ENCODE peak calls at places on chromosomes 6 and 20, in eight cellular contexts. One of them, this sample, is unnamed.
A peak's percentile ranks its signal among the peaks of the same experiment; 100 is the strongest.

GRCh38 chr6:128725271-128726233 is 157.4 kb upstream of the LAMA2 start:
- DNase-seq in CD8-positive, alpha-beta T cell: no peak
- DNase-seq in nephron progenitor cell: peak; percentile 49
- DNase-seq in GM10248: peak; percentile 8
- DNase-seq in B cell: peak; percentile 7
- DNase-seq in progenitor cell of endocrine pancreas: peak; percentile 11
- DNase-seq in activated B cell treated with CpG ODN at 0.5 μM for 24 hours: no peak
- DNase-seq in suprapubic skin: no peak
- DNase-seq in this sample: peak; percentile 48

GRCh38 chr20:60680554-60680953 is 571.5 kb upstream of the CDH4 start:
- DNase-seq in nephron progenitor cell: no peak
- DNase-seq in B cell: no peak
- DNase-seq in progenitor cell of endocrine pancreas: no peak
- DNase-seq in activated B cell treated with CpG ODN at 0.5 μM for 24 hours: no peak
- DNase-seq in GM10248: no peak
- DNase-seq in suprapubic skin: no peak
- DNase-seq in CD8-positive, alpha-beta T cell: no peak
- DNase-seq in this sample: no peak

GRCh38 chr20:41889125-41889870 is 271.1 kb upstream of the CHD6 start:
- DNase-seq in nephron progenitor cell: no peak
- DNase-seq in suprapubic skin: no peak
- DNase-seq in progenitor cell of endocrine pancreas: no peak
- DNase-seq in GM10248: no peak
- DNase-seq in activated B cell treated with CpG ODN at 0.5 μM for 24 hours: no peak
- DNase-seq in CD8-positive, alpha-beta T cell: no peak
- DNase-seq in B cell: no peak
- DNase-seq in this sample: no peak

GRCh38 chr6:12101653-12102312 is 89.7 kb downstream of the HIVEP1 start:
- DNase-seq in progenitor cell of endocrine pancreas: no peak
- DNase-seq in GM10248: no peak
- DNase-seq in suprapubic skin: no peak
- DNase-seq in CD8-positive, alpha-beta T cell: no peak
- DNase-seq in activated B cell treated with CpG ODN at 0.5 μM for 24 hours: no peak
- DNase-seq in B cell: no peak
- DNase-seq in nephron progenitor cell: no peak
- DNase-seq in this sample: no peak

GRCh38 chr6:100678027-100678426 is 203.1 kb downstream of the ASCC3 start:
- DNase-seq in CD8-positive, alpha-beta T cell: no peak
- DNase-seq in nephron progenitor cell: no peak
- DNase-seq in B cell: no peak
- DNase-seq in GM10248: no peak
- DNase-seq in suprapubic skin: no peak
- DNase-seq in progenitor cell of endocrine pancreas: no peak
- DNase-seq in activated B cell treated with CpG ODN at 0.5 μM for 24 hours: no peak
- DNase-seq in this sample: no peak

GRCh38 chr20:25369529-25369928 is 21.1 kb downstream of the ABHD12 start:
- DNase-seq in CD8-positive, alpha-beta T cell: no peak
- DNase-seq in GM10248: no peak
- DNase-seq in suprapubic skin: no peak
- DNase-seq in B cell: no peak
- DNase-seq in activated B cell treated with CpG ODN at 0.5 μM for 24 hours: no peak
- DNase-seq in progenitor cell of endocrine pancreas: no peak
- DNase-seq in nephron progenitor cell: no peak
- DNase-seq in this sample: no peak

GRCh38 chr6:5142131-5142530 is 57.0 kb downstream of the PPP1R3G start:
- DNase-seq in CD8-positive, alpha-beta T cell: no peak
- DNase-seq in nephron progenitor cell: no peak
- DNase-seq in GM10248: no peak
- DNase-seq in suprapubic skin: no peak
- DNase-seq in progenitor cell of endocrine pancreas: no peak
- DNase-seq in activated B cell treated with CpG ODN at 0.5 μM for 24 hours: no peak
- DNase-seq in B cell: no peak
- DNase-seq in this sample: no peak

GRCh38 chr20:48331518-48332286 is 496.1 kb downstream of the PREX1 start:
- DNase-seq in GM10248: no peak
- DNase-seq in B cell: no peak
- DNase-seq in CD8-positive, alpha-beta T cell: no peak
- DNase-seq in activated B cell treated with CpG ODN at 0.5 μM for 24 hours: no peak
- DNase-seq in nephron progenitor cell: no peak
- DNase-seq in suprapubic skin: no peak
- DNase-seq in progenitor cell of endocrine pancreas: no peak
- DNase-seq in this sample: no peak

GRCh38 chr20:35226775-35227681 is 538 bp downstream of the MMP24 start:
- DNase-seq in CD8-positive, alpha-beta T cell: peak; percentile 42
- DNase-seq in GM10248: peak; percentile 41
- DNase-seq in nephron progenitor cell: peak; percentile 93
- DNase-seq in progenitor cell of endocrine pancreas: peak; percentile 74
- DNase-seq in B cell: peak; percentile 53
- DNase-seq in suprapubic skin: no peak
- DNase-seq in activated B cell treated with CpG ODN at 0.5 μM for 24 hours: peak; percentile 36
- DNase-seq in this sample: no peak

GRCh38 chr6:85390775-85391174 is 59.1 kb upstream of the NT5E start:
- DNase-seq in progenitor cell of endocrine pancreas: no peak
- DNase-seq in CD8-positive, alpha-beta T cell: no peak
- DNase-seq in nephron progenitor cell: no peak
- DNase-seq in GM10248: no peak
- DNase-seq in suprapubic skin: no peak
- DNase-seq in B cell: no peak
- DNase-seq in activated B cell treated with CpG ODN at 0.5 μM for 24 hours: no peak
- DNase-seq in this sample: peak; percentile 21

GRCh38 chr20:3174442-3175263 is 1.3 kb upstream of the LZTS3 start:
- DNase-seq in GM10248: no peak
- DNase-seq in suprapubic skin: no peak
- DNase-seq in nephron progenitor cell: no peak
- DNase-seq in B cell: no peak
- DNase-seq in CD8-positive, alpha-beta T cell: no peak
- DNase-seq in progenitor cell of endocrine pancreas: no peak
- DNase-seq in activated B cell treated with CpG ODN at 0.5 μM for 24 hours: no peak
- DNase-seq in this sample: no peak

GRCh38 chr6:138289739-138290138 is 71.4 kb upstream of the PBOV1 start:
- DNase-seq in activated B cell treated with CpG ODN at 0.5 μM for 24 hours: no peak
- DNase-seq in nephron progenitor cell: peak; percentile 25
- DNase-seq in CD8-positive, alpha-beta T cell: no peak
- DNase-seq in GM10248: no peak
- DNase-seq in B cell: peak; percentile 15
- DNase-seq in progenitor cell of endocrine pancreas: peak; percentile 41
- DNase-seq in suprapubic skin: no peak
- DNase-seq in this sample: no peak

GRCh38 chr6:138523347-138524210 is 24.3 kb upstream of the NHSL1 start:
- DNase-seq in activated B cell treated with CpG ODN at 0.5 μM for 24 hours: no peak
- DNase-seq in suprapubic skin: no peak
- DNase-seq in progenitor cell of endocrine pancreas: no peak
- DNase-seq in GM10248: no peak
- DNase-seq in nephron progenitor cell: no peak
- DNase-seq in B cell: no peak
- DNase-seq in CD8-positive, alpha-beta T cell: no peak
- DNase-seq in this sample: no peak

GRCh38 chr6:161266866-161267265 is 7.0 kb downstream of the AGPAT4 start:
- DNase-seq in progenitor cell of endocrine pancreas: no peak
- DNase-seq in activated B cell treated with CpG ODN at 0.5 μM for 24 hours: no peak
- DNase-seq in B cell: no peak
- DNase-seq in GM10248: no peak
- DNase-seq in suprapubic skin: no peak
- DNase-seq in nephron progenitor cell: no peak
- DNase-seq in CD8-positive, alpha-beta T cell: no peak
- DNase-seq in this sample: no peak

GRCh38 chr20:16695633-16696032 is 34.2 kb upstream of the SNRPB2 start:
- DNase-seq in GM10248: no peak
- DNase-seq in suprapubic skin: no peak
- DNase-seq in B cell: no peak
- DNase-seq in nephron progenitor cell: no peak
- DNase-seq in CD8-positive, alpha-beta T cell: no peak
- DNase-seq in progenitor cell of endocrine pancreas: no peak
- DNase-seq in activated B cell treated with CpG ODN at 0.5 μM for 24 hours: no peak
- DNase-seq in this sample: no peak

GRCh38 chr20:16699287-16699686 is 30.5 kb upstream of the SNRPB2 start:
- DNase-seq in nephron progenitor cell: no peak
- DNase-seq in B cell: no peak
- DNase-seq in activated B cell treated with CpG ODN at 0.5 μM for 24 hours: no peak
- DNase-seq in GM10248: no peak
- DNase-seq in CD8-positive, alpha-beta T cell: no peak
- DNase-seq in suprapubic skin: no peak
- DNase-seq in progenitor cell of endocrine pancreas: no peak
- DNase-seq in this sample: no peak

GRCh38 chr20:16703570-16703969 is 26.3 kb upstream of the SNRPB2 start:
- DNase-seq in progenitor cell of endocrine pancreas: no peak
- DNase-seq in nephron progenitor cell: no peak
- DNase-seq in CD8-positive, alpha-beta T cell: no peak
- DNase-seq in GM10248: no peak
- DNase-seq in suprapubic skin: no peak
- DNase-seq in activated B cell treated with CpG ODN at 0.5 μM for 24 hours: no peak
- DNase-seq in B cell: no peak
- DNase-seq in this sample: no peak

DNA sequence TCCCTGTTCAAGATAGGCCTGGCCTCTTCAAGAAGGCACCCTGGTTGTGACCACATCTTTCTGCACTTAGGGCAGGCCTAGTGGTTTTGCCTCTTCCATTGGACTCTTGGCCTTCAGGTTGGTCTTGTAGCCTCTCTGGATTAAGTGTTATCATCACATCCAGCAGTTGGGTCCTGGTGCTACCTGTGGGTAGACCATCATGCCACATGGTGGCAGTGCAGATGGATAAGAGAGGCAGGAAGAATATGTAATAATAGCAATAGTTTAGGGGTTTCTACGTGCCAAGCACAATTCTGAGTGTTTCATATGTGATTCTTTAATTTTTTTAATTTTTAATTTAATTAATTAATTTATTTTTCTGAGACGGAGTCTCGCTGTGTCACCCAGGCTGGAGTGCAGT is 28.5 kb upstream of the SNRPB2 start:
- DNase-seq in suprapubic skin: no peak
- DNase-seq in B cell: no peak
- DNase-seq in GM10248: peak; percentile 18
- DNase-seq in CD8-positive, alpha-beta T cell: peak; percentile 32
- DNase-seq in progenitor cell of endocrine pancreas: no peak
- DNase-seq in nephron progenitor cell: no peak
- DNase-seq in activated B cell treated with CpG ODN at 0.5 μM for 24 hours: no peak
- DNase-seq in this sample: no peak
- TF ChIP-seq CTCF in suprapubic skin: no peak
- TF ChIP-seq CTCF in B cell: no peak
- TF ChIP-seq CTCF in GM10248: peak; percentile 43
- TF ChIP-seq CTCF in CD8-positive, alpha-beta T cell: peak; percentile 54
- TF ChIP-seq CTCF in progenitor cell of endocrine pancreas: peak; percentile 34
- TF ChIP-seq CTCF in nephron progenitor cell: peak; percentile 24
- TF ChIP-seq CTCF in activated B cell treated with CpG ODN at 0.5 μM for 24 hours: no peak
- TF ChIP-seq CTCF in this sample: peak; percentile 21

GRCh38 chr6:79230149-79230548 is 4.3 kb downstream of the HMGN3 start:
- DNase-seq in GM10248: no peak
- DNase-seq in suprapubic skin: no peak
- DNase-seq in nephron progenitor cell: no peak
- DNase-seq in progenitor cell of endocrine pancreas: no peak
- DNase-seq in activated B cell treated with CpG ODN at 0.5 μM for 24 hours: no peak
- DNase-seq in CD8-positive, alpha-beta T cell: no peak
- DNase-seq in B cell: no peak
- DNase-seq in this sample: no peak

GRCh38 chr6:79232696-79233462 is 1.6 kb downstream of the HMGN3 start:
- DNase-seq in progenitor cell of endocrine pancreas: no peak
- DNase-seq in suprapubic skin: no peak
- DNase-seq in CD8-positive, alpha-beta T cell: no peak
- DNase-seq in activated B cell treated with CpG ODN at 0.5 μM for 24 hours: no peak
- DNase-seq in B cell: no peak
- DNase-seq in nephron progenitor cell: no peak
- DNase-seq in GM10248: no peak
- DNase-seq in this sample: no peak

GRCh38 chr6:79234150-79235022 is at the start of gene HMGN3:
- DNase-seq in CD8-positive, alpha-beta T cell: peak; percentile 93
- DNase-seq in B cell: peak; percentile 95
- DNase-seq in activated B cell treated with CpG ODN at 0.5 μM for 24 hours: peak; percentile 84
- DNase-seq in GM10248: peak; percentile 92
- DNase-seq in nephron progenitor cell: peak; percentile 89
- DNase-seq in suprapubic skin: peak; percentile 96
- DNase-seq in progenitor cell of endocrine pancreas: peak; percentile 88
- DNase-seq in this sample: peak; percentile 91

GRCh38 chr6:79231101-79231500 is 3.4 kb downstream of the HMGN3 start:
- DNase-seq in activated B cell treated with CpG ODN at 0.5 μM for 24 hours: no peak
- DNase-seq in GM10248: no peak
- DNase-seq in B cell: no peak
- DNase-seq in nephron progenitor cell: no peak
- DNase-seq in progenitor cell of endocrine pancreas: no peak
- DNase-seq in CD8-positive, alpha-beta T cell: no peak
- DNase-seq in suprapubic skin: no peak
- DNase-seq in this sample: no peak

GRCh38 chr6:79233611-79234149 is 802 bp downstream of the HMGN3 start:
- DNase-seq in GM10248: peak; percentile 85
- DNase-seq in activated B cell treated with CpG ODN at 0.5 μM for 24 hours: peak; percentile 63
- DNase-seq in suprapubic skin: peak; percentile 93
- DNase-seq in nephron progenitor cell: peak; percentile 84
- DNase-seq in progenitor cell of endocrine pancreas: peak; percentile 58
- DNase-seq in CD8-positive, alpha-beta T cell: peak; percentile 66
- DNase-seq in B cell: peak; percentile 72
- DNase-seq in this sample: peak; percentile 91
- TF ChIP-seq CTCF in GM10248: no peak
- TF ChIP-seq CTCF in activated B cell treated with CpG ODN at 0.5 μM for 24 hours: no peak
- TF ChIP-seq CTCF in suprapubic skin: peak; percentile 35
- TF ChIP-seq CTCF in nephron progenitor cell: no peak
- TF ChIP-seq CTCF in progenitor cell of endocrine pancreas: peak; percentile 48
- TF ChIP-seq CTCF in CD8-positive, alpha-beta T cell: no peak
- TF ChIP-seq CTCF in B cell: peak; percentile 27
- TF ChIP-seq CTCF in this sample: peak; percentile 49

GRCh38 chr6:8738951-8739350 is 303.6 kb upstream of the SLC35B3 start:
- DNase-seq in suprapubic skin: no peak
- DNase-seq in B cell: no peak
- DNase-seq in progenitor cell of endocrine pancreas: no peak
- DNase-seq in GM10248: no peak
- DNase-seq in nephron progenitor cell: no peak
- DNase-seq in activated B cell treated with CpG ODN at 0.5 μM for 24 hours: no peak
- DNase-seq in CD8-positive, alpha-beta T cell: no peak
- DNase-seq in this sample: no peak

GRCh38 chr6:8739454-8739853 is 304.1 kb upstream of the SLC35B3 start:
- DNase-seq in activated B cell treated with CpG ODN at 0.5 μM for 24 hours: no peak
- DNase-seq in suprapubic skin: no peak
- DNase-seq in GM10248: no peak
- DNase-seq in nephron progenitor cell: no peak
- DNase-seq in CD8-positive, alpha-beta T cell: no peak
- DNase-seq in B cell: no peak
- DNase-seq in progenitor cell of endocrine pancreas: no peak
- DNase-seq in this sample: no peak

GRCh38 chr6:8743146-8743745 is 307.9 kb upstream of the SLC35B3 start:
- DNase-seq in CD8-positive, alpha-beta T cell: no peak
- DNase-seq in suprapubic skin: no peak
- DNase-seq in B cell: no peak
- DNase-seq in nephron progenitor cell: no peak
- DNase-seq in activated B cell treated with CpG ODN at 0.5 μM for 24 hours: no peak
- DNase-seq in progenitor cell of endocrine pancreas: no peak
- DNase-seq in GM10248: peak; percentile 12
- DNase-seq in this sample: no peak
- TF ChIP-seq CTCF in CD8-positive, alpha-beta T cell: no peak
- TF ChIP-seq CTCF in suprapubic skin: no peak
- TF ChIP-seq CTCF in B cell: no peak
- TF ChIP-seq CTCF in nephron progenitor cell: no peak
- TF ChIP-seq CTCF in activated B cell treated with CpG ODN at 0.5 μM for 24 hours: no peak
- TF ChIP-seq CTCF in progenitor cell of endocrine pancreas: no peak
- TF ChIP-seq CTCF in GM10248: no peak
- TF ChIP-seq CTCF in this sample: no peak

DNA sequence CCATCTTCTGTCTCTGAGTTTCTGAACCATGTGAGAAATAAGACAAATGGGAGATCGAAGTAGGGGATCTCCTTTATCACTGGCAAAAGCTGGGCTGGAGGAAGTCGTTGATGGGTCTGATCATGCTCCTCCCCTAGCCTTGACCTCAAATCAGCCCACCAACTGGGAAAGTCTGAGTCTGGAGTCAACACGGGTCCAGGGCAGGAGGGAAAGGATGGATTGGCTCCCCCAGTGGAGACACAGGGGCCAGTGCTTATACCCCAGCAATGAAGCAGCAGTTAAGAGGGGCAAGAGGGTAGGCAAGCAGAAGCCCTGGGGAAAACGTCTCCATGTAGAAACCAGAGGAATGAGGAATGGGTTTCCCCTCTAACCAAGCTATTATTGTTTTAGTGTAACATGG is 152.6 kb downstream of the TBC1D7 start:
- DNase-seq in nephron progenitor cell: no peak
- DNase-seq in GM10248: no peak
- DNase-seq in B cell: no peak
- DNase-seq in activated B cell treated with CpG ODN at 0.5 μM for 24 hours: no peak
- DNase-seq in CD8-positive, alpha-beta T cell: no peak
- DNase-seq in progenitor cell of endocrine pancreas: no peak
- DNase-seq in suprapubic skin: no peak
- DNase-seq in this sample: no peak
- TF ChIP-seq CTCF in nephron progenitor cell: no peak
- TF ChIP-seq CTCF in GM10248: no peak
- TF ChIP-seq CTCF in B cell: no peak
- TF ChIP-seq CTCF in activated B cell treated with CpG ODN at 0.5 μM for 24 hours: no peak
- TF ChIP-seq CTCF in CD8-positive, alpha-beta T cell: no peak
- TF ChIP-seq CTCF in progenitor cell of endocrine pancreas: no peak
- TF ChIP-seq CTCF in suprapubic skin: no peak
- TF ChIP-seq CTCF in this sample: no peak

This sample was measured in HFFc6.